ENCODE peak calls at places on chromosomes 2 and 18, in seven cellular contexts. Z, H, Q, C, E, F and G are unnamed samples.
A peak's percentile ranks its signal among the peaks of the same experiment; 100 is the strongest.

GRCh38 chr2:227508001-227508400 is 36.0 kb downstream of the AGFG1 start:
- DNase-seq in Z (no peak), H (no peak), Q (no peak), C (no peak), E (no peak), F (no peak), G (no peak)

GRCh38 chr2:56133931-56134629 is 49.7 kb upstream of the CCDC85A start:
- DNase-seq in Z (no peak), H (no peak), Q (no peak), C (no peak), E (no peak), F (peak; percentile 57), G (no peak)

GRCh38 chr2:239484571-239485355 is 83.9 kb upstream of the HDAC4 start:
- DNase-seq in Z (no peak), H (no peak), Q (no peak), C (no peak), E (no peak), F (no peak), G (no peak)

GRCh38 chr2:36708119-36708741 is 11.7 kb downstream of the VIT start:
- DNase-seq in Z (no peak), H (no peak), Q (no peak), C (no peak), E (no peak), F (no peak), G (no peak)

GRCh38 chr2:130728549-130729310 is at the start of gene GPR148:
- DNase-seq in Z (no peak), H (no peak), Q (no peak), C (no peak), E (no peak), F (no peak), G (no peak)

GRCh38 chr18:25898965-25899364 is 191.4 kb downstream of the SS18 start:
- DNase-seq in Z (no peak), H (no peak), Q (no peak), C (no peak), E (peak; percentile 19), F (no peak), G (no peak)

GRCh38 chr18:73419531-73419930 is 551.7 kb upstream of the NETO1 start:
- DNase-seq in Z (no peak), H (no peak), Q (no peak), C (no peak), E (no peak), F (no peak), G (no peak)

GRCh38 chr2:160918909-160919503 is 241.2 kb upstream of the TANK start:
- DNase-seq in Z (no peak), H (peak; percentile 58), Q (no peak), C (peak; percentile 37), E (no peak), F (peak; percentile 15), G (no peak)

GRCh38 chr18:8901019-8901418 is 195.7 kb downstream of the MTCL1 start:
- DNase-seq in Z (no peak), H (no peak), Q (no peak), C (no peak), E (no peak), F (no peak), G (no peak)

GRCh38 chr2:51620830-51621229 is 588.9 kb upstream of the NRXN1 start:
- DNase-seq in Z (no peak), H (no peak), Q (no peak), C (no peak), E (no peak), F (no peak), G (no peak)

GRCh38 chr18:79922971-79923411 is 28.5 kb downstream of the SLC66A2 start:
- DNase-seq in Z (no peak), H (no peak), Q (no peak), C (no peak), E (no peak), F (no peak), G (no peak)

GRCh38 chr2:43762286-43762685 is 11.6 kb upstream of the DYNC2LI1 start:
- DNase-seq in Z (no peak), H (no peak), Q (no peak), C (no peak), E (no peak), F (no peak), G (no peak)

GRCh38 chr2:105849431-105850179 is 104.9 kb downstream of the NCK2 start:
- DNase-seq in Z (no peak), H (no peak), Q (no peak), C (no peak), E (no peak), F (no peak), G (no peak)

GRCh38 chr2:218322756-218323525 is 30.6 kb upstream of the TMBIM1 start:
- DNase-seq in Z (no peak), H (peak; percentile 79), Q (peak; percentile 85), C (peak; percentile 97), E (peak; percentile 97), F (peak; percentile 97), G (peak; percentile 84)

GRCh38 chr2:11257983-11258382 is 86.5 kb downstream of the ROCK2 start:
- DNase-seq in Z (no peak), H (no peak), Q (no peak), C (no peak), E (no peak), F (no peak), G (no peak)

GRCh38 chr2:237343993-237344392 is 70.0 kb downstream of the COL6A3 start:
- DNase-seq in Z (no peak), H (no peak), Q (no peak), C (no peak), E (no peak), F (no peak), G (no peak)

GRCh38 chr18:48446582-48447225 is 37.5 kb upstream of the ZBTB7C start:
- DNase-seq in Z (no peak), H (peak; percentile 50), Q (peak; percentile 53), C (peak; percentile 66), E (peak; percentile 84), F (peak; percentile 42), G (peak; percentile 60)

GRCh38 chr2:21740529-21740928 is 616.8 kb downstream of the TDRD15 start:
- DNase-seq in Z (no peak), H (no peak), Q (no peak), C (no peak), E (no peak), F (no peak), G (no peak)

GRCh38 chr2:135047295-135047694 is at the start of gene MAP3K19:
- DNase-seq in Z (no peak), H (no peak), Q (no peak), C (no peak), E (no peak), F (no peak), G (no peak)

GRCh38 chr2:73175663-73176204 is 26.6 kb upstream of the NOTO start:
- DNase-seq in Z (no peak), H (no peak), Q (peak; percentile 45), C (peak; percentile 53), E (peak; percentile 79), F (peak; percentile 88), G (no peak)

GRCh38 chr2:12048551-12048950 is 302.1 kb downstream of the LPIN1 start:
- DNase-seq in Z (no peak), H (no peak), Q (no peak), C (no peak), E (peak; percentile 36), F (peak; percentile 56), G (no peak)

DNA sequence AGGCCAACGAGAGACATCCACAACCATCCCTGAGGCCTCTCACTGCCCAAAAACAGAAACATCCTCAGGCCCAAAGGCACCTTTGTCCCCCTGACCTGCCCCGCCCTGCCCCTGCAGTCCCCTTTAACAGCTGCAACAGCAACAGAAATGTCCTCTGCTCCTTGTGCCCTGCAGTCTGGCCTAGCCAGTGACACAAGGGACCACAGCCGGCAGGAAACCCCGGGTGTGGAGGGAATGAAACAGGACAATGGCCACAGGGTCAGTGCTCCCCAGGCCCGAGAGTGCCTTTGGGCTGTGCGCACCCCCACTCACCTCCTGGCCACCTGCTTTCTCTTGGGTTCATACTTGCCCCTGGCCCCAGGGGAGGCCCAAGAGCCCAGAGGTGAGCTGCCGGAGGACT is 35.6 kb downstream of the SNED1 start:
- DNase-seq in Z (no peak), H (no peak), Q (no peak), C (no peak), E (no peak), F (no peak), G (no peak)
- TF ChIP-seq TAF1 in Z (no peak), H (no peak), Q (no peak), C (no peak), E (no peak), F (no peak), G (no peak)

GRCh38 chr2:185127412-185127811 is 529.1 kb downstream of the ZNF804A start:
- DNase-seq in Z (no peak), H (no peak), Q (no peak), C (no peak), E (no peak), F (no peak), G (no peak)
- TF ChIP-seq TAF1 in Z (no peak), H (no peak), Q (no peak), C (no peak), E (no peak), F (no peak), G (no peak)

GRCh38 chr18:55353391-55353790 is 234.6 kb downstream of the TCF4 start:
- DNase-seq in Z (no peak), H (no peak), Q (no peak), C (no peak), E (no peak), F (no peak), G (no peak)

GRCh38 chr18:55351220-55351619 is 236.8 kb downstream of the TCF4 start:
- DNase-seq in Z (no peak), H (no peak), Q (no peak), C (no peak), E (no peak), F (no peak), G (no peak)

GRCh38 chr18:55353806-55354205 is 234.2 kb downstream of the TCF4 start:
- DNase-seq in Z (no peak), H (no peak), Q (no peak), C (no peak), E (no peak), F (no peak), G (no peak)

GRCh38 chr18:55349685-55350084 is 238.3 kb downstream of the TCF4 start:
- DNase-seq in Z (no peak), H (no peak), Q (no peak), C (no peak), E (no peak), F (no peak), G (no peak)

DNA sequence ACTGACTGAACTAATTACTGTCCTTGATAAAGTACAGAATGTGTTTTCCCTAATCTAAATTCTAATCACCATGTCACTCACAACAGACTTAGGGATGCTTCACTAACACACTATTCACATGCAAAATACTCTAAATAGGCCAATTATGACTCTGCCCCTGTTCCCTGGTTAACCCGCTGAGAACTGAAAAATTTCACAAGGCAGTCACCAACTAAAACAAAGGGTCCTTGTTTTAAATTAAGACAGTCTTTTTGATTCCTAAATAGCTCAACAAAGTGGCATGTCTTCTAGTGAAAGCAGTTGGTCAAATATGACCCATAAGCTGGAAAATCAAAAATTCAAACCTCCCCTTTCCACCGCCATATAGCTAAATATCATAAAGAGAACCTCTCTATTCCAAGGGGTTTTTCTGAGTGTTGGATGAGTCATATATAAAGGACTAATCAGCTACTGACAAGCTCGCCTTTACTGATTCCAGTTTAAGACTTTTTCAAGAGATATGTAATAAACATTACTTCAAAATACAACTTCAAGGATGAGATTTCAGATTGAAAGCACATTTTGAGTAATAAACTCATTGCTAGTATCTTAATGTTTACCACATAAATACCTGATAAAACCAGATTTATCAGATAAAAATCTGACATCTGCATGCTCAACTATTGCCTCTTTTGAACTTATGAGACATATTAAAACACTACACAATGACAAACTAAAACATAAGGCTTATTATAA is 235.8 kb downstream of the TCF4 start:
- DNase-seq in Z (no peak), H (no peak), Q (no peak), C (no peak), E (no peak), F (no peak), G (no peak)
- TF ChIP-seq TAF1 in Z (no peak), H (no peak), Q (no peak), C (no peak), E (no peak), F (no peak), G (no peak)

GRCh38 chr2:127584516-127585033 is 49.1 kb downstream of the MYO7B start:
- DNase-seq in Z (no peak), H (no peak), Q (no peak), C (no peak), E (no peak), F (no peak), G (no peak)
- TF ChIP-seq TAF1 in Z (no peak), H (no peak), Q (no peak), C (no peak), E (no peak), F (no peak), G (no peak)